ENCODE peak calls at places on chromosomes 5 and 9, in six cellular contexts. D, P, J, G, E and U are unnamed samples.

GRCh38 chr5:172906888-172907287 is 52.3 kb upstream of the RPL26L1 start:
- DNase-seq in J (no peak), E (no peak), P (no peak), D (no peak), G (no peak), U (no peak)

GRCh38 chr5:111401906-111402305 is 110.4 kb downstream of the STARD4 start:
- DNase-seq in E (no peak), J (no peak), G (no peak), P (no peak), D (no peak), U (no peak)

GRCh38 chr5:146188358-146188757 is 5.9 kb upstream of the LARS1 start:
- DNase-seq in P (no peak), J (no peak), G (peak), E (peak), D (no peak), U (no peak)

GRCh38 chr5:141958773-141959172 is 771 bp upstream of the PCDH12 start:
- DNase-seq in P (no peak), G (no peak), E (no peak), J (no peak), D (no peak), U (no peak)

GRCh38 chr9:130310456-130310855 is 44.9 kb downstream of the HMCN2 start:
- DNase-seq in P (no peak), D (no peak), J (no peak), E (no peak), G (no peak), U (no peak)

GRCh38 chr5:133290669-133291235 is 238.9 kb downstream of the HSPA4 start:
- DNase-seq in J (no peak), E (no peak), D (no peak), P (no peak), G (no peak), U (no peak)

GRCh38 chr5:68088302-68088701 is 127.3 kb upstream of the PIK3R1 start:
- DNase-seq in E (peak), G (peak), D (no peak), P (no peak), J (no peak), U (peak)

GRCh38 chr9:114027159-114027895 is 50.8 kb downstream of the AMBP start:
- DNase-seq in E (no peak), G (no peak), P (no peak), J (no peak), D (no peak), U (no peak)

GRCh38 chr9:21840647-21841046 is 38.2 kb downstream of the MTAP start:
- DNase-seq in P (no peak), G (no peak), E (no peak), J (no peak), D (no peak), U (no peak)

GRCh38 chr9:130208600-130209347 is 36.6 kb downstream of the NCS1 start:
- DNase-seq in G (no peak), J (no peak), D (no peak), E (no peak), P (no peak), U (no peak)

GRCh38 chr9:107389617-107390071 is 99.9 kb downstream of the KLF4 start:
- DNase-seq in P (no peak), E (no peak), G (peak), J (no peak), D (no peak), U (peak)

GRCh38 chr5:111792659-111793058 is 35.7 kb upstream of the NREP start:
- DNase-seq in P (no peak), E (no peak), J (no peak), D (no peak), G (no peak), U (no peak)

GRCh38 chr9:115296831-115297565 is 179.0 kb upstream of the TNC start:
- DNase-seq in D (no peak), E (no peak), G (no peak), J (no peak), P (no peak), U (no peak)

GRCh38 chr9:130570200-130570599 is 9.2 kb upstream of the FUBP3 start:
- DNase-seq in G (peak), D (no peak), P (no peak), J (peak), E (no peak), U (no peak)

GRCh38 chr9:31185831-31186230 is 1198.6 kb upstream of the ACO1 start:
- DNase-seq in G (peak), J (no peak), D (no peak), P (no peak), E (no peak), U (no peak)

GRCh38 chr5:178504340-178504960 is 85.7 kb downstream of the COL23A1 start:
- DNase-seq in G (no peak), E (no peak), P (no peak), J (no peak), D (no peak), U (no peak)

GRCh38 chr9:96150324-96151023 is 151.5 kb downstream of the HSD17B3 start:
- DNase-seq in D (no peak), E (no peak), P (no peak), J (no peak), G (no peak), U (no peak)

GRCh38 chr5:31047621-31048020 is 145.9 kb upstream of the CDH6 start:
- DNase-seq in D (no peak), P (no peak), E (no peak), J (no peak), G (peak), U (no peak)

GRCh38 chr9:110891760-110892159 is 146.5 kb downstream of the LPAR1 start:
- DNase-seq in G (peak), J (peak), D (no peak), E (no peak), P (no peak), U (no peak)

GRCh38 chr9:4325113-4325512 is 25.2 kb upstream of the GLIS3 start:
- DNase-seq in G (no peak), E (no peak), P (no peak), D (no peak), J (no peak), U (no peak)

GRCh38 chr5:88944751-88945507 is 61.9 kb upstream of the MEF2C start:
- DNase-seq in G (peak), P (no peak), E (peak), J (peak), D (no peak), U (peak)

GRCh38 chr9:115261656-115262081 is 143.7 kb upstream of the TNC start:
- DNase-seq in D (peak), E (no peak), P (no peak), G (no peak), J (no peak), U (no peak)

GRCh38 chr5:65066787-65067506 is 298.2 kb downstream of the CWC27 start:
- DNase-seq in E (no peak), J (no peak), D (no peak), P (no peak), G (no peak), U (no peak)

GRCh38 chr9:38118862-38119435 is 49.9 kb upstream of the SHB start:
- DNase-seq in D (no peak), G (no peak), J (no peak), P (no peak), E (no peak), U (no peak)

GRCh38 chr5:73376618-73377170 is 71.9 kb downstream of the FOXD1 start:
- DNase-seq in G (peak), J (no peak), E (no peak), P (no peak), D (no peak), U (no peak)

GRCh38 chr5:154940772-154941620 is at the start of gene MRPL22:
- DNase-seq in G (peak), D (peak), E (peak), P (peak), J (peak), U (peak)

GRCh38 chr9:119951090-119951489 is 581.9 kb upstream of the BRINP1 start:
- DNase-seq in J (no peak), E (no peak), P (no peak), G (peak), D (no peak), U (peak)

GRCh38 chr9:15244001-15244441 is 63.0 kb downstream of the TTC39B start:
- DNase-seq in D (no peak), J (no peak), E (peak), G (peak), P (no peak), U (peak)

GRCh38 chr5:174320051-174320450 is 274.5 kb downstream of the NSG2 start:
- DNase-seq in D (no peak), G (no peak), E (no peak), J (no peak), P (no peak), U (no peak)

GRCh38 chr9:109721021-109721420 is 59.0 kb upstream of the PALM2AKAP2 start:
- DNase-seq in G (no peak), E (no peak), P (no peak), D (no peak), J (no peak), U (no peak)

GRCh38 chr9:136334541-136334940 is 7.2 kb downstream of the GPSM1 start:
- DNase-seq in P (no peak), E (no peak), J (no peak), D (no peak), G (no peak), U (no peak)

GRCh38 chr5:145027266-145027665 is 807.9 kb downstream of the PRELID2 start:
- DNase-seq in D (no peak), E (no peak), G (no peak), P (no peak), J (no peak), U (no peak)

GRCh38 chr9:107504585-107505455 is 15.3 kb upstream of the KLF4 start:
- DNase-seq in J (no peak), G (peak), P (no peak), E (peak), D (peak), U (peak)

GRCh38 chr5:159208508-159209437 is 580 bp downstream of the RNF145 start:
- DNase-seq in G (peak), E (no peak), P (peak), J (no peak), D (no peak), U (no peak)

GRCh38 chr5:75482482-75482881 is 28.9 kb downstream of the CERT1 start:
- DNase-seq in D (no peak), P (no peak), E (no peak), J (no peak), G (no peak), U (no peak)

GRCh38 chr9:85224729-85225128 is 517.0 kb downstream of the AGTPBP1 start:
- DNase-seq in P (no peak), E (no peak), D (no peak), J (no peak), G (peak), U (peak)

GRCh38 chr9:133242241-133242640 is 32.8 kb downstream of the ABO start:
- DNase-seq in E (no peak), G (no peak), J (no peak), P (no peak), D (no peak), U (no peak)